ENCODE peak calls at places on chromosomes 13 and 19, in seven cellular contexts. D is body of pancreas, H is prostate gland, M is cardiac fibroblast, U is psoas muscle, I is mammary epithelial cell, F is right atrium auricular region. W is an unnamed sample.

GRCh38 chr13:113145911-113146598 is 12.4 kb upstream of the PROZ start:
- DNase-seq in H (no peak), D (no peak), U (no peak), I (no peak), M (no peak), F (peak; percentile 13), W (no peak)

GRCh38 chr13:75715598-75716523 is 79.7 kb downstream of the LMO7 start:
- DNase-seq in M (peak; percentile 62), I (peak; percentile 53), F (no peak), D (no peak), U (no peak), H (no peak), W (peak; percentile 75)

GRCh38 chr13:51603716-51604115 is 19.5 kb downstream of the WDFY2 start:
- DNase-seq in I (peak; percentile 45), U (no peak), F (no peak), H (no peak), D (no peak), M (no peak), W (peak; percentile 73)

GRCh38 chr19:21164541-21164940 is 22.7 kb downstream of the ZNF431 start:
- DNase-seq in F (no peak), D (no peak), I (no peak), M (no peak), H (no peak), U (no peak), W (no peak)

GRCh38 chr19:19081642-19082151 is 17.9 kb downstream of the SLC25A42 start:
- DNase-seq in I (no peak), M (peak; percentile 57), H (no peak), F (no peak), U (peak; percentile 69), D (no peak), W (no peak)

GRCh38 chr13:78978381-78978998 is 319.5 kb upstream of the OBI1 start:
- DNase-seq in U (no peak), I (peak; percentile 37), H (peak; percentile 35), D (peak; percentile 46), F (no peak), M (peak; percentile 81), W (peak; percentile 74)

GRCh38 chr13:45137501-45137880 is 17.2 kb downstream of the GTF2F2 start:
- DNase-seq in F (no peak), D (no peak), M (no peak), I (no peak), U (no peak), H (no peak), W (no peak)

GRCh38 chr13:32940601-32941000 is 75.6 kb upstream of the KL start:
- DNase-seq in U (no peak), H (no peak), M (peak; percentile 53), F (no peak), I (no peak), D (no peak), W (no peak)

GRCh38 chr13:44243198-44243852 is 130.3 kb upstream of the SERP2 start:
- DNase-seq in U (peak; percentile 67), I (peak; percentile 78), H (no peak), F (peak; percentile 56), M (peak; percentile 78), D (no peak), W (peak; percentile 92)

GRCh38 chr13:50712882-50713281 is 130.6 kb downstream of the DLEU7 start:
- DNase-seq in U (no peak), F (no peak), H (no peak), I (no peak), M (no peak), D (no peak), W (no peak)

GRCh38 chr13:73825143-73825542 is 309.1 kb downstream of the KLF12 start:
- DNase-seq in U (no peak), I (no peak), F (no peak), M (no peak), H (no peak), D (no peak), W (no peak)

GRCh38 chr13:112943309-112944125 is 25.5 kb upstream of the MCF2L start:
- DNase-seq in F (no peak), D (peak; percentile 55), M (peak; percentile 18), H (peak; percentile 43), U (no peak), I (peak; percentile 12), W (peak; percentile 32)

GRCh38 chr13:77359171-77359570 is 32.3 kb upstream of the MYCBP2 start:
- DNase-seq in I (no peak), U (no peak), F (no peak), H (no peak), M (peak; percentile 33), D (no peak), W (peak; percentile 23)

GRCh38 chr13:71866173-71867091 is 572 bp downstream of the DACH1 start:
- DNase-seq in H (peak; percentile 27), D (peak; percentile 38), F (no peak), M (no peak), U (peak; percentile 59), I (peak; percentile 1), W (peak; percentile 30)

GRCh38 chr19:32976223-32976805 is 4.3 kb downstream of the FAAP24 start:
- DNase-seq in D (peak; percentile 81), I (peak; percentile 35), H (peak; percentile 72), U (peak; percentile 77), M (peak; percentile 83), F (peak; percentile 82), W (peak; percentile 71)

GRCh38 chr13:29884671-29885424 is 34.4 kb upstream of the UBL3 start:
- DNase-seq in M (peak; percentile 19), U (no peak), I (peak; percentile 84), H (no peak), D (no peak), F (no peak), W (no peak)

GRCh38 chr13:101152184-101152583 is 264.1 kb downstream of the NALCN start:
- DNase-seq in D (no peak), U (no peak), F (no peak), M (no peak), H (no peak), I (no peak), W (no peak)

GRCh38 chr19:29971648-29972047 is 29.6 kb downstream of the URI1 start:
- DNase-seq in D (no peak), U (no peak), F (no peak), H (no peak), I (no peak), M (no peak), W (no peak)

GRCh38 chr13:113863511-113864302 is at the start of gene GAS6:
- DNase-seq in M (peak; percentile 35), U (peak; percentile 87), H (peak; percentile 55), D (peak; percentile 62), I (peak; percentile 46), F (no peak), W (peak; percentile 52)

GRCh38 chr19:49570997-49571676 is 9.2 kb downstream of the NOSIP start:
- DNase-seq in U (no peak), M (no peak), F (no peak), H (no peak), I (no peak), D (no peak), W (peak; percentile 23)
- TF ChIP-seq CTCF in U (peak; percentile 29), M (no peak), F (peak; percentile 44), H (no peak), I (no peak), D (peak; percentile 9), W (peak; percentile 27)

DNA sequence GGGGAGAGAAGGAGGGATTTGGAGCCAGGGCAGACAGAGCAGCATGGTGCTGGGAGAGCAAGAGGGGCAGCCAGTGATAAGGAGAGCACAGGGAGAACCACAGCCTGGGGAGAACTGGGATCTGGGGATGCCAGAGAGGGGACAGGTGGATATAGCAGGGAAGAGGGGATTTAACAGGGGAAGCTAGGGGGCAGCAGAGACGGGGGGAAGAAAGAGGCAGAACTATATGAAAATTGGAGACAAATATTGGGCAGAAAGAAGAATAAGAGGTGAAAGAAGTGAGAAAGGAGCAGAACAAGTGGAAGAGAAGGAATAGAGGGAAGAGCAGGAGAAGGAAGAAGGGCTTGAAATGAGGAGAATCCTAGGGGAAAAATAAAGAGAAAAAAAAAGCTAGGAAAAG is 6.5 kb upstream of the ZNF528 start:
- DNase-seq in U (no peak), I (no peak), M (no peak), H (no peak), D (no peak), F (no peak), W (no peak)
- H3K4me3 ChIP-seq in U (no peak overlapping the region), I (no peak overlapping the region), M (no peak overlapping the region), H (no peak overlapping the region), D (no peak overlapping the region), F (no peak overlapping the region), W (no peak overlapping the region)

GRCh38 chr19:40908981-40909380 is 26.9 kb upstream of the CYP2A7 start:
- DNase-seq in M (peak; percentile 20), U (no peak), H (no peak), F (no peak), I (no peak), D (peak; percentile 66), W (no peak)
- TF ChIP-seq CTCF in M (peak; percentile 34), U (peak; percentile 19), H (no peak), F (peak; percentile 69), I (no peak), D (peak; percentile 54), W (no peak)

GRCh38 chr19:58261968-58262921 is 16.5 kb upstream of the ZNF8 start:
- DNase-seq in U (no peak), M (peak; percentile 29), H (no peak), F (no peak), I (peak; percentile 6), D (no peak), W (no peak)

GRCh38 chr19:58262922-58263296 is 15.8 kb upstream of the ZNF8 start:
- DNase-seq in F (no peak), M (no peak), U (no peak), I (no peak), D (no peak), H (no peak), W (no peak)

GRCh38 chr19:58265100-58265499 is 13.7 kb upstream of the ZNF8 start:
- DNase-seq in M (no peak), F (no peak), I (no peak), D (no peak), H (no peak), U (no peak), W (no peak)

DNA sequence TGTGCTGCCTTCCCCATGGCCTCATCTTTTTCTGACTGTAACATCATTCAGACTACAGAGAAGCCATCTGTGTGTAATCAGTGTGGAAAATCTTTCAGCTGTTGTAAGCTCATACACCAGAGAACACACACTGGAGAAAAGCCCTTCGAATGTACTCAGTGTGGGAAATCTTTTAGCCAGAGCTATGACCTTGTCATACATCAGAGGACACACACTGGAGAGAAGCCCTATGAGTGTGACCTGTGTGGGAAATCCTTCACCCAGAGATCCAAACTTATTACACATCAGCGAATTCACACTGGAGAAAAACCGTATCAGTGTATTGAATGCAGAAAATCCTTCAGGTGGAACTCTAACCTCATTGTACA is 17.2 kb upstream of the ZNF8 start:
- DNase-seq in D (no peak), H (no peak), F (no peak), U (no peak), I (no peak), M (peak; percentile 27), W (no peak)
- H3K4me3 ChIP-seq in D (no peak overlapping the region), H (no peak overlapping the region), F (no peak overlapping the region), U (no peak overlapping the region), I (no peak overlapping the region), M (no peak overlapping the region), W (no peak overlapping the region)